ENCODE peak calls at places on chromosomes 6 and 20, in nine cellular contexts. One of them, this sample, is unnamed. For H3K27me3, the result is how much of the 10 kb centered on the place peaks cover.

GRCh38 chr6:113596907-113597583 is 260.1 kb upstream of the MARCKS start:
- DNase-seq in MM.1S: no peak
- DNase-seq in IMR-90: peak
- DNase-seq in PC-9: peak
- DNase-seq in adrenal gland: no peak
- DNase-seq in lower lobe of right lung: no peak
- DNase-seq in dorsolateral prefrontal cortex: no peak
- DNase-seq in adipocyte: peak
- DNase-seq in neural progenitor cell: no peak
- DNase-seq in this sample: no peak

GRCh38 chr6:31541059-31541657 is 645 bp downstream of the DDX39B start:
- DNase-seq in adrenal gland: peak
- DNase-seq in MM.1S: peak
- DNase-seq in neural progenitor cell: peak
- DNase-seq in PC-9: no peak
- DNase-seq in lower lobe of right lung: no peak
- DNase-seq in IMR-90: peak
- DNase-seq in adipocyte: peak
- DNase-seq in dorsolateral prefrontal cortex: no peak
- DNase-seq in this sample: peak

GRCh38 chr6:76681781-76682180 is 609.3 kb upstream of the IMPG1 start:
- DNase-seq in dorsolateral prefrontal cortex: no peak
- DNase-seq in IMR-90: no peak
- DNase-seq in PC-9: no peak
- DNase-seq in MM.1S: no peak
- DNase-seq in neural progenitor cell: no peak
- DNase-seq in adrenal gland: no peak
- DNase-seq in adipocyte: peak
- DNase-seq in lower lobe of right lung: no peak
- DNase-seq in this sample: no peak

GRCh38 chr6:130933712-130934200 is 106.5 kb downstream of the SMLR1 start:
- DNase-seq in IMR-90: peak
- DNase-seq in PC-9: peak
- DNase-seq in lower lobe of right lung: no peak
- DNase-seq in dorsolateral prefrontal cortex: no peak
- DNase-seq in adipocyte: peak
- DNase-seq in neural progenitor cell: no peak
- DNase-seq in adrenal gland: no peak
- DNase-seq in MM.1S: no peak
- DNase-seq in this sample: peak

GRCh38 chr20:25314497-25315417 is 66.9 kb downstream of the PYGB start:
- DNase-seq in adipocyte: no peak
- DNase-seq in IMR-90: no peak
- DNase-seq in adrenal gland: no peak
- DNase-seq in lower lobe of right lung: peak
- DNase-seq in dorsolateral prefrontal cortex: peak
- DNase-seq in MM.1S: no peak
- DNase-seq in PC-9: peak
- DNase-seq in neural progenitor cell: peak
- DNase-seq in this sample: no peak

GRCh38 chr6:150622941-150623874 is 23.5 kb downstream of the PLEKHG1 start:
- DNase-seq in IMR-90: no peak
- DNase-seq in adipocyte: no peak
- DNase-seq in lower lobe of right lung: no peak
- DNase-seq in dorsolateral prefrontal cortex: no peak
- DNase-seq in PC-9: peak
- DNase-seq in MM.1S: peak
- DNase-seq in neural progenitor cell: no peak
- DNase-seq in adrenal gland: no peak
- DNase-seq in this sample: no peak

GRCh38 chr6:126600258-126600916 is 260.5 kb downstream of the CENPW start:
- DNase-seq in lower lobe of right lung: no peak
- DNase-seq in PC-9: no peak
- DNase-seq in neural progenitor cell: no peak
- DNase-seq in IMR-90: peak
- DNase-seq in adipocyte: peak
- DNase-seq in dorsolateral prefrontal cortex: no peak
- DNase-seq in MM.1S: no peak
- DNase-seq in adrenal gland: no peak
- DNase-seq in this sample: no peak

GRCh38 chr20:23159256-23159922 is 73.3 kb upstream of the CD93 start:
- DNase-seq in MM.1S: no peak
- DNase-seq in neural progenitor cell: no peak
- DNase-seq in lower lobe of right lung: no peak
- DNase-seq in PC-9: no peak
- DNase-seq in IMR-90: no peak
- DNase-seq in adrenal gland: no peak
- DNase-seq in dorsolateral prefrontal cortex: no peak
- DNase-seq in adipocyte: no peak
- DNase-seq in this sample: no peak

GRCh38 chr6:149190228-149190831 is 127.2 kb upstream of the TAB2 start:
- DNase-seq in lower lobe of right lung: peak
- DNase-seq in adipocyte: no peak
- DNase-seq in PC-9: no peak
- DNase-seq in dorsolateral prefrontal cortex: no peak
- DNase-seq in IMR-90: peak
- DNase-seq in neural progenitor cell: peak
- DNase-seq in MM.1S: peak
- DNase-seq in adrenal gland: peak
- DNase-seq in this sample: no peak

GRCh38 chr6:148524509-148524908 is 181.9 kb downstream of the SASH1 start:
- DNase-seq in adrenal gland: no peak
- DNase-seq in adipocyte: peak
- DNase-seq in neural progenitor cell: no peak
- DNase-seq in IMR-90: peak
- DNase-seq in lower lobe of right lung: no peak
- DNase-seq in MM.1S: no peak
- DNase-seq in PC-9: no peak
- DNase-seq in dorsolateral prefrontal cortex: no peak
- DNase-seq in this sample: peak

GRCh38 chr20:34824026-34824860 is 1.2 kb downstream of the NCOA6 start:
- DNase-seq in adrenal gland: peak
- DNase-seq in neural progenitor cell: peak
- DNase-seq in PC-9: peak
- DNase-seq in adipocyte: peak
- DNase-seq in IMR-90: peak
- DNase-seq in lower lobe of right lung: peak
- DNase-seq in dorsolateral prefrontal cortex: no peak
- DNase-seq in MM.1S: peak
- DNase-seq in this sample: peak

GRCh38 chr20:41526327-41526726 is 91.8 kb downstream of the CHD6 start:
- DNase-seq in MM.1S: no peak
- DNase-seq in PC-9: no peak
- DNase-seq in adipocyte: no peak
- DNase-seq in neural progenitor cell: no peak
- DNase-seq in lower lobe of right lung: no peak
- DNase-seq in IMR-90: no peak
- DNase-seq in dorsolateral prefrontal cortex: no peak
- DNase-seq in adrenal gland: peak
- DNase-seq in this sample: no peak

GRCh38 chr6:11575408-11576033 is 38.0 kb downstream of the TMEM170B start:
- DNase-seq in adrenal gland: peak
- DNase-seq in neural progenitor cell: peak
- DNase-seq in lower lobe of right lung: no peak
- DNase-seq in MM.1S: peak
- DNase-seq in dorsolateral prefrontal cortex: peak
- DNase-seq in adipocyte: peak
- DNase-seq in PC-9: peak
- DNase-seq in IMR-90: peak
- DNase-seq in this sample: peak

GRCh38 chr6:132128424-132128823 is 177.3 kb upstream of the CCN2 start:
- DNase-seq in adrenal gland: no peak
- DNase-seq in lower lobe of right lung: no peak
- DNase-seq in adipocyte: no peak
- DNase-seq in IMR-90: peak
- DNase-seq in neural progenitor cell: no peak
- DNase-seq in dorsolateral prefrontal cortex: no peak
- DNase-seq in PC-9: no peak
- DNase-seq in MM.1S: no peak
- DNase-seq in this sample: peak

GRCh38 chr20:46349742-46350056 is 41.4 kb upstream of the CDH22 start:
- DNase-seq in adrenal gland: no peak
- DNase-seq in PC-9: no peak
- DNase-seq in dorsolateral prefrontal cortex: no peak
- DNase-seq in MM.1S: no peak
- DNase-seq in IMR-90: no peak
- DNase-seq in adipocyte: no peak
- DNase-seq in lower lobe of right lung: no peak
- DNase-seq in neural progenitor cell: no peak
- DNase-seq in this sample: no peak

GRCh38 chr6:727796-728195 is 34.9 kb upstream of the EXOC2 start:
- DNase-seq in adipocyte: no peak
- DNase-seq in IMR-90: no peak
- DNase-seq in lower lobe of right lung: no peak
- DNase-seq in dorsolateral prefrontal cortex: no peak
- DNase-seq in MM.1S: no peak
- DNase-seq in neural progenitor cell: no peak
- DNase-seq in adrenal gland: no peak
- DNase-seq in PC-9: no peak
- DNase-seq in this sample: no peak

GRCh38 chr6:723540-723939 is 30.6 kb upstream of the EXOC2 start:
- DNase-seq in neural progenitor cell: no peak
- DNase-seq in lower lobe of right lung: no peak
- DNase-seq in dorsolateral prefrontal cortex: no peak
- DNase-seq in adipocyte: peak
- DNase-seq in adrenal gland: no peak
- DNase-seq in MM.1S: no peak
- DNase-seq in PC-9: no peak
- DNase-seq in IMR-90: no peak
- DNase-seq in this sample: no peak

GRCh38 chr6:722077-722524 is 29.2 kb upstream of the EXOC2 start:
- DNase-seq in neural progenitor cell: peak
- DNase-seq in adipocyte: peak
- DNase-seq in dorsolateral prefrontal cortex: peak
- DNase-seq in IMR-90: peak
- DNase-seq in adrenal gland: peak
- DNase-seq in MM.1S: peak
- DNase-seq in lower lobe of right lung: peak
- DNase-seq in PC-9: peak
- DNase-seq in this sample: peak

GRCh38 chr6:718345-718744 is 25.4 kb upstream of the EXOC2 start:
- DNase-seq in IMR-90: no peak
- DNase-seq in neural progenitor cell: no peak
- DNase-seq in adipocyte: no peak
- DNase-seq in MM.1S: no peak
- DNase-seq in dorsolateral prefrontal cortex: no peak
- DNase-seq in lower lobe of right lung: no peak
- DNase-seq in PC-9: no peak
- DNase-seq in adrenal gland: no peak
- DNase-seq in this sample: no peak

DNA sequence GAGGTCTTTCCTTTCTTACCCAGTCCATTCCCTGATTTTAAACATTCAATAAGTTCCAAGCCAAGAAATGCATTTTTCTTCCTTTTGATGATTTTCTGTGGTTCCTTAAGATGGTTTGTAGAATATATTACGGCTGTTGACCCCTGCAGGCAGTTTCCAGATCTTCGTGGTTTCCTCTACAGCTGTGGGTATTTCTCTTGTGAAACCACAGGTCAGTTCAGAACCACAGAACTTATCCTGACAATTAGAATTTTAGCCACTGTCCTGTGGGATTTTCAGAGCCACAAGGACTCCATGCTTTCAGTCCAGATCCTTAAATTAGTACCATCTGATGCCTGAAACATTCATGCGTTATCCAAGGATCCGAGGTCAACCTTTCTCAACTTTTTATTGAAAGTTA is 29.7 kb upstream of the EXOC2 start:
- DNase-seq in dorsolateral prefrontal cortex: no peak
- DNase-seq in MM.1S: peak
- DNase-seq in adrenal gland: no peak
- DNase-seq in IMR-90: peak
- DNase-seq in PC-9: no peak
- DNase-seq in adipocyte: peak
- DNase-seq in neural progenitor cell: no peak
- DNase-seq in lower lobe of right lung: no peak
- DNase-seq in this sample: no peak
- H3K4me3 ChIP-seq in dorsolateral prefrontal cortex: no peak
- H3K4me3 ChIP-seq in MM.1S: peak
- H3K4me3 ChIP-seq in adrenal gland: no peak
- H3K4me3 ChIP-seq in IMR-90: no peak
- H3K4me3 ChIP-seq in PC-9: no peak
- H3K4me3 ChIP-seq in adipocyte: no peak
- H3K4me3 ChIP-seq in neural progenitor cell: no peak
- H3K4me3 ChIP-seq in lower lobe of right lung: no peak
- H3K4me3 ChIP-seq in this sample: no peak

GRCh38 chr20:56631318-56631989 is 2.3 kb downstream of the TFAP2C start:
- DNase-seq in dorsolateral prefrontal cortex: no peak
- DNase-seq in MM.1S: no peak
- DNase-seq in IMR-90: no peak
- DNase-seq in adrenal gland: no peak
- DNase-seq in lower lobe of right lung: no peak
- DNase-seq in neural progenitor cell: peak
- DNase-seq in PC-9: peak
- DNase-seq in adipocyte: peak
- DNase-seq in this sample: no peak
- H3K27me3 ChIP-seq in dorsolateral prefrontal cortex: half or more
- H3K27me3 ChIP-seq in MM.1S: under half
- H3K27me3 ChIP-seq in IMR-90: half or more
- H3K27me3 ChIP-seq in adrenal gland: half or more
- H3K27me3 ChIP-seq in lower lobe of right lung: half or more
- H3K27me3 ChIP-seq in neural progenitor cell: half or more
- H3K27me3 ChIP-seq in PC-9: under half
- H3K27me3 ChIP-seq in adipocyte: half or more
- H3K27me3 ChIP-seq in this sample: under half

DNA sequence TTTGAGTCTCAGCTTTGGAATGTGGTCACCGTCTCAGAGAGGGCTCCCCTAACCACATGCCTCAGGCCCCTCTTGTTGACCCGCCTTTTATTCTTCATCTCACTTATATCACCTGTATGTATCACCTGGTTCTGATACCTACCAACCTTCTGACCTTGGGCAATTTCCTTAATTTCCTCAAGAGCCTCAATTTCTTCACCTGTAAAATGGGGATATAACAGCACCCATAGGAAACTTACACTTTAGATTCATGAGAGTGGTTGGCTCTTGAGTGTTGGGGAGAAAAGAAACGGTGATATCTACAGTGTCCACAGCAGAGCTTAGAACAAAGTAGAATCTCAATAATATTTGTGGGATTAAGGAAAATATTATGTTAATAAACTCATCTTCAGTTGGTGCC is 4.0 kb upstream of the DDX27 start:
- DNase-seq in IMR-90: no peak
- DNase-seq in dorsolateral prefrontal cortex: no peak
- DNase-seq in adrenal gland: no peak
- DNase-seq in PC-9: no peak
- DNase-seq in MM.1S: no peak
- DNase-seq in neural progenitor cell: no peak
- DNase-seq in lower lobe of right lung: no peak
- DNase-seq in adipocyte: no peak
- DNase-seq in this sample: no peak
- H3K4me3 ChIP-seq in IMR-90: no peak
- H3K4me3 ChIP-seq in dorsolateral prefrontal cortex: no peak
- H3K4me3 ChIP-seq in adrenal gland: no peak
- H3K4me3 ChIP-seq in PC-9: no peak
- H3K4me3 ChIP-seq in MM.1S: no peak
- H3K4me3 ChIP-seq in neural progenitor cell: no peak
- H3K4me3 ChIP-seq in lower lobe of right lung: no peak
- H3K4me3 ChIP-seq in adipocyte: no peak
- H3K4me3 ChIP-seq in this sample: no peak

DNA sequence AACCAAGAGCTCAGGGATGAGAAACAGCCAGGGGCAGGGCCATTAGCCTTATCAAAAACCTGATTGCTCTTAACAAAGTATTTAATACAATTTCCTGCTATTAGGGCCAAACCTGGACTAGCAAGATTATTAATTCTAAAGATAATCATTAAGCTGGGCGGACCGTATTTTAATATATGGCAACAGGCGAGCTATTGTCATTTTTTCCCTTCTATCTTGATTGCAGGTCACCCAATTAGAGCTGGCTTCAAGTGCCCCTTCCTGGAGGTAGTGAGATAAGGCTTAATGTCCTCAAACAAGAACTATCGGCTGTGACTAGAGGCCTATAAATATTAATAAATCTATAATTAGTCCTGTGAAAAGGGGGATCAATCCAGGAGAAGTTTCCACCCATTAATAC is 66.0 kb upstream of the BLCAP start:
- DNase-seq in MM.1S: no peak
- DNase-seq in neural progenitor cell: no peak
- DNase-seq in lower lobe of right lung: no peak
- DNase-seq in dorsolateral prefrontal cortex: no peak
- DNase-seq in adipocyte: no peak
- DNase-seq in PC-9: no peak
- DNase-seq in IMR-90: no peak
- DNase-seq in adrenal gland: no peak
- DNase-seq in this sample: no peak
- H3K27me3 ChIP-seq in MM.1S: under half
- H3K27me3 ChIP-seq in neural progenitor cell: under half
- H3K27me3 ChIP-seq in lower lobe of right lung: under half
- H3K27me3 ChIP-seq in dorsolateral prefrontal cortex: under half
- H3K27me3 ChIP-seq in adipocyte: half or more
- H3K27me3 ChIP-seq in PC-9: half or more
- H3K27me3 ChIP-seq in IMR-90: under half
- H3K27me3 ChIP-seq in adrenal gland: under half
- H3K27me3 ChIP-seq in this sample: half or more

This sample was measured in MG63.